ENCODE peak calls at places on chromosome 16, in seven cellular contexts. L is stomach, S is cardiac fibroblast, P is progenitor cell of endocrine pancreas, W is activated B cell treated with CpG ODN at 0.5 μM for 24 hours, F is mucosa of descending colon, M is RWPE1. K is an unnamed sample.

GRCh38 chr16:75486014-75486404 is 9.2 kb downstream of the CHST6 start:
- DNase-seq in L (no peak), S (no peak), P (no peak), W (no peak), F (no peak), M (peak; percentile 93), K (no peak)

GRCh38 chr16:77868478-77868877 is 80.1 kb downstream of the VAT1L start:
- DNase-seq in L (no peak), S (no peak), P (no peak), W (no peak), F (no peak), M (no peak), K (no peak)

GRCh38 chr16:4676826-4677225 is 16.5 kb upstream of the NUDT16L1 start:
- DNase-seq in L (no peak), S (no peak), P (no peak), W (no peak), F (no peak), M (no peak), K (no peak)

GRCh38 chr16:75433732-75434413 is 570 bp upstream of the CFDP1 start:
- DNase-seq in L (peak; percentile 71), S (peak; percentile 97), P (peak; percentile 28), W (no peak), F (no peak), M (peak; percentile 68), K (no peak)

GRCh38 chr16:27720731-27721547 is 171.0 kb downstream of the KATNIP start:
- DNase-seq in L (no peak), S (no peak), P (no peak), W (no peak), F (no peak), M (no peak), K (peak; percentile 63)

GRCh38 chr16:80577485-80578280 is 36.9 kb downstream of the DYNLRB2 start:
- DNase-seq in L (peak; percentile 76), S (no peak), P (no peak), W (no peak), F (no peak), M (no peak), K (no peak)

GRCh38 chr16:66365588-66365987 is 903 bp upstream of the CDH5 start:
- DNase-seq in L (no peak), S (peak; percentile 88), P (no peak), W (no peak), F (no peak), M (peak; percentile 41), K (no peak)

GRCh38 chr16:53549970-53550406 is 47.0 kb upstream of the AKTIP start:
- DNase-seq in L (peak; percentile 57), S (peak; percentile 89), P (peak; percentile 36), W (no peak), F (no peak), M (peak; percentile 82), K (no peak)

GRCh38 chr16:7644171-7644570 is 311.5 kb downstream of the RBFOX1 start:
- DNase-seq in L (no peak), S (no peak), P (no peak), W (no peak), F (no peak), M (no peak), K (no peak)

GRCh38 chr16:29678691-29679267 is at the start of gene QPRT:
- DNase-seq in L (no peak), S (peak; percentile 83), P (peak; percentile 51), W (no peak), F (peak; percentile 79), M (no peak), K (no peak)

GRCh38 chr16:86781046-86781445 is 202.7 kb downstream of the FOXL1 start:
- DNase-seq in L (no peak), S (no peak), P (no peak), W (no peak), F (no peak), M (no peak), K (no peak)

GRCh38 chr16:73371584-73372319 is 323.8 kb upstream of the ZFHX3 start:
- DNase-seq in L (no peak), S (no peak), P (no peak), W (no peak), F (no peak), M (no peak), K (no peak)

GRCh38 chr16:31331141-31331764 is 23.7 kb upstream of the ITGAX start:
- DNase-seq in L (no peak), S (no peak), P (no peak), W (no peak), F (no peak), M (no peak), K (no peak)

GRCh38 chr16:87828071-87828971 is 41.0 kb downstream of the SLC7A5 start:
- DNase-seq in L (peak; percentile 86), S (no peak), P (no peak), W (no peak), F (peak; percentile 40), M (no peak), K (no peak)

GRCh38 chr16:9177861-9178260 is 86.4 kb downstream of the HAPSTR1 start:
- DNase-seq in L (no peak), S (no peak), P (no peak), W (no peak), F (no peak), M (no peak), K (no peak)

GRCh38 chr16:4511441-4512082 is 27.0 kb downstream of the CDIP1 start:
- DNase-seq in L (peak; percentile 73), S (peak; percentile 57), P (peak; percentile 53), W (no peak), F (peak; percentile 77), M (peak; percentile 41), K (no peak)

GRCh38 chr16:16033208-16033717 is 83.8 kb downstream of the ABCC1 start:
- DNase-seq in L (no peak), S (no peak), P (no peak), W (no peak), F (no peak), M (no peak), K (no peak)

GRCh38 chr16:64311241-64311640 is 810.6 kb downstream of the CDH11 start:
- DNase-seq in L (no peak), S (peak; percentile 2), P (no peak), W (no peak), F (no peak), M (no peak), K (no peak)

GRCh38 chr16:11262915-11263314 is 6.2 kb downstream of the TNP2 start:
- DNase-seq in L (peak; percentile 47), S (no peak), P (no peak), W (no peak), F (no peak), M (no peak), K (no peak)

GRCh38 chr16:22945361-22945760 is 131.4 kb downstream of the HS3ST2 start:
- DNase-seq in L (no peak), S (no peak), P (no peak), W (no peak), F (no peak), M (no peak), K (no peak)

GRCh38 chr16:1398351-1398750 is 16.2 kb downstream of the UNKL start:
- DNase-seq in L (no peak), S (no peak), P (no peak), W (no peak), F (no peak), M (no peak), K (no peak)

GRCh38 chr16:89197633-89198416 is 2.5 kb downstream of the SLC22A31 start:
- DNase-seq in L (peak; percentile 52), S (no peak), P (no peak), W (no peak), F (peak; percentile 48), M (no peak), K (peak; percentile 88)
- TF ChIP-seq CTCF in L (no peak), S (no peak), P (no peak), W (no peak), F (no peak), M (no peak), K (no peak)

DNA sequence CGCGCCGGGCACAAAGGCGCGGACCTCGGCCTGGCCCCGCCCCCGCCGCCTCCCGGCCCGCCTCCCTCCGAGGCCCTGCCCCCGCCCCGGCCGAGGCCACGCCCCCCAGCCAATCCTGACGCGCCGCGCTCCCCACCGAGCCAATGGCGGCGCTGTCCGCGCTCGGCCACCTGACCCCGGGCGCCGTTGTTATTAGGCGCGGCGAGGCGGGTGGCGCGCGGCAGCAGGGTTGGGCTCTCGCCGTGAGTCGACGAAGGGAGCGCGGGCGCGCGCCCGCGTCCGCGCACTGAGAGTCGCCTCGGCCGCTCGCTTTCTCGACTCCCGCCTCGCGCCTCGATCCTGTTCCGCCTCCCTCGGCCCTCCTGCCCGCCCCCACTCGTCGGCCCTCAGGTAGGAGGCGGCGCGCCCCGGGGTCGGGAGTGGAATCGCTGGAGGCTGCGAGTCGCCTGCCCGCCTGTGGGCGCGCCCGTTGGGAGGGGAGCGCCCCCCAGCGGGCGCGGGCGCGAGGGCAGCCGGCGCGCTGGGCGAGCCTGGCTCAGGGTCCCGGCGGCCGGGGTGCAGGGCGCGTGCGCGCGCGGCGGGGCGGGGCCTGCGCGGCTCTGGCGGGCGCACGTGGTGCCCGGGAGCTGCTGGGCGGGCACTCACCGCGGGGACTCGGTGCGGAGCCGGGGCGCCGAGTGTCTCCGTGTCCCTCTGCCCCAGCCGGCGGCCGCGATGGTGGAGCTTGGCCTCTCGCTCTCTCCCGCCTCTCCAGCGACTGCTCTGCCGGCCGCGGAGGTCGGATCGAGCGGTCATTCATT is 405 bp upstream of the CBLN1 start:
- DNase-seq in L (peak; percentile 77), S (peak; percentile 56), P (peak; percentile 95), W (no peak), F (peak; percentile 91), M (peak; percentile 99), K (no peak)
- TF ChIP-seq CTCF in L (no peak), S (no peak), P (peak; percentile 72), W (no peak), F (peak; percentile 50), M (peak; percentile 77), K (peak; percentile 67)

GRCh38 chr16:50675686-50676610 is 5.2 kb downstream of the SNX20 start:
- DNase-seq in L (no peak), S (no peak), P (no peak), W (no peak), F (peak; percentile 37), M (no peak), K (peak; percentile 40)

GRCh38 chr16:50676684-50677225 is 4.4 kb downstream of the SNX20 start:
- DNase-seq in L (no peak), S (no peak), P (no peak), W (no peak), F (no peak), M (no peak), K (peak; percentile 52)

GRCh38 chr16:50679266-50679665 is 1.8 kb downstream of the SNX20 start:
- DNase-seq in L (no peak), S (no peak), P (no peak), W (no peak), F (peak; percentile 45), M (no peak), K (peak; percentile 70)

GRCh38 chr16:50674831-50675230 is 6.3 kb downstream of the SNX20 start:
- DNase-seq in L (no peak), S (no peak), P (no peak), W (no peak), F (no peak), M (no peak), K (no peak)

DNA sequence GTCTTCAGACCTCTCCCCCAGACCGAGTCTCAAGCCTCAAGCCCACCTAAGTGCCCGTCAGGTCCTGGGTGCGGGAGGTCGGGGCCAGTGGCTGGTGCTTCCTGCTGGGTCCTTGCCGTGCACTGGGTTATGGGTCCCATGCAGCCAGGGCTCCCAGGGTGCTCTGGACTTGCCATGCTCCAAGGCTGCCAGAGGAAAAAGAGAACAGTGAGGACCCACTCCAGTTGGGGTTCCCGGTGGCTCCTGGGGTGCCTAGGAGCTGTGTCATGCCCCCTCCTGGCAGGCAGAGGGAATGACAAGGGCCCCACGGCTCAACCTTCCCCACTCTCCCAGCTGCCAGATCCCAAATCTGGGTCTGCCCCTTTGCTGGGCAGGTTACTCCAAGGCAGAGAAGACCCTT is 3.8 kb downstream of the SNX20 start:
- DNase-seq in L (no peak), S (no peak), P (no peak), W (no peak), F (peak; percentile 47), M (no peak), K (peak; percentile 77)
- TF ChIP-seq CTCF in L (no peak), S (peak; percentile 35), P (peak; percentile 39), W (no peak), F (no peak), M (no peak), K (peak; percentile 52)

GRCh38 chr16:58127033-58127556 is 2.1 kb downstream of the CFAP20 start:
- DNase-seq in L (no peak), S (peak; percentile 82), P (no peak), W (no peak), F (no peak), M (no peak), K (no peak)
- TF ChIP-seq CTCF in L (no peak), S (peak; percentile 38), P (peak; percentile 48), W (no peak), F (no peak), M (peak; percentile 38), K (peak; percentile 67)

K was measured in chondrocyte.